ENCODE peak calls at places on chromosomes 7 and 10, in nine cellular contexts. One of them, this sample, is unnamed.
A peak's percentile ranks its signal among the peaks of the same experiment; 100 is the strongest.

GRCh38 chr10:58326967-58327381 is 7.8 kb upstream of the UBE2D1 start:
- DNase-seq in mucosa of descending colon: no peak
- DNase-seq in H9: peak; percentile 67
- DNase-seq in endodermal cell: peak; percentile 72
- DNase-seq in PC-9: no peak
- DNase-seq in neural progenitor cell: no peak
- DNase-seq in MM.1S: no peak
- DNase-seq in fibroblast of lung: peak; percentile 61
- DNase-seq in psoas muscle: peak; percentile 63
- DNase-seq in this sample: peak; percentile 42

GRCh38 chr10:3655528-3655927 is 129.5 kb downstream of the KLF6 start:
- DNase-seq in psoas muscle: no peak
- DNase-seq in fibroblast of lung: no peak
- DNase-seq in mucosa of descending colon: peak; percentile 33
- DNase-seq in MM.1S: no peak
- DNase-seq in H9: no peak
- DNase-seq in PC-9: no peak
- DNase-seq in endodermal cell: no peak
- DNase-seq in neural progenitor cell: no peak
- DNase-seq in this sample: no peak

GRCh38 chr10:61639952-61640351 is 22.8 kb upstream of the CABCOCO1 start:
- DNase-seq in mucosa of descending colon: no peak
- DNase-seq in H9: no peak
- DNase-seq in psoas muscle: no peak
- DNase-seq in endodermal cell: no peak
- DNase-seq in neural progenitor cell: no peak
- DNase-seq in MM.1S: no peak
- DNase-seq in PC-9: no peak
- DNase-seq in fibroblast of lung: no peak
- DNase-seq in this sample: no peak

GRCh38 chr10:70323697-70324340 is 40.0 kb upstream of the NPFFR1 start:
- DNase-seq in fibroblast of lung: no peak
- DNase-seq in H9: peak; percentile 73
- DNase-seq in psoas muscle: no peak
- DNase-seq in MM.1S: no peak
- DNase-seq in endodermal cell: peak; percentile 80
- DNase-seq in mucosa of descending colon: no peak
- DNase-seq in PC-9: no peak
- DNase-seq in neural progenitor cell: peak; percentile 30
- DNase-seq in this sample: no peak

GRCh38 chr7:45145881-45146280 is 11.7 kb upstream of the RAMP3 start:
- DNase-seq in MM.1S: no peak
- DNase-seq in H9: peak; percentile 10
- DNase-seq in psoas muscle: no peak
- DNase-seq in mucosa of descending colon: no peak
- DNase-seq in neural progenitor cell: no peak
- DNase-seq in fibroblast of lung: no peak
- DNase-seq in endodermal cell: peak; percentile 22
- DNase-seq in PC-9: no peak
- DNase-seq in this sample: no peak

GRCh38 chr7:40526951-40527350 is 392.1 kb downstream of the SUGCT start:
- DNase-seq in psoas muscle: no peak
- DNase-seq in endodermal cell: no peak
- DNase-seq in neural progenitor cell: no peak
- DNase-seq in MM.1S: no peak
- DNase-seq in H9: no peak
- DNase-seq in mucosa of descending colon: no peak
- DNase-seq in fibroblast of lung: no peak
- DNase-seq in PC-9: no peak
- DNase-seq in this sample: no peak

GRCh38 chr10:85105614-85106013 is 777.2 kb downstream of the CCSER2 start:
- DNase-seq in MM.1S: no peak
- DNase-seq in H9: peak; percentile 72
- DNase-seq in PC-9: no peak
- DNase-seq in psoas muscle: no peak
- DNase-seq in mucosa of descending colon: no peak
- DNase-seq in neural progenitor cell: peak; percentile 26
- DNase-seq in endodermal cell: peak; percentile 80
- DNase-seq in fibroblast of lung: no peak
- DNase-seq in this sample: no peak

GRCh38 chr10:44416021-44416758 is 31.3 kb upstream of the CXCL12 start:
- DNase-seq in endodermal cell: no peak
- DNase-seq in PC-9: no peak
- DNase-seq in MM.1S: no peak
- DNase-seq in H9: peak; percentile 4
- DNase-seq in neural progenitor cell: no peak
- DNase-seq in fibroblast of lung: peak; percentile 49
- DNase-seq in mucosa of descending colon: no peak
- DNase-seq in psoas muscle: no peak
- DNase-seq in this sample: peak; percentile 29

GRCh38 chr10:104324931-104325330 is 13.3 kb downstream of the ITPRIP start:
- DNase-seq in H9: no peak
- DNase-seq in psoas muscle: no peak
- DNase-seq in mucosa of descending colon: no peak
- DNase-seq in endodermal cell: no peak
- DNase-seq in neural progenitor cell: no peak
- DNase-seq in fibroblast of lung: no peak
- DNase-seq in MM.1S: no peak
- DNase-seq in PC-9: no peak
- DNase-seq in this sample: no peak

GRCh38 chr7:17030559-17030958 is 148.8 kb upstream of the AGR3 start:
- DNase-seq in MM.1S: peak; percentile 12
- DNase-seq in PC-9: no peak
- DNase-seq in fibroblast of lung: no peak
- DNase-seq in psoas muscle: no peak
- DNase-seq in endodermal cell: no peak
- DNase-seq in neural progenitor cell: no peak
- DNase-seq in mucosa of descending colon: no peak
- DNase-seq in H9: no peak
- DNase-seq in this sample: no peak

GRCh38 chr10:133166828-133167692 is 7.0 kb downstream of the KNDC1 start:
- DNase-seq in psoas muscle: no peak
- DNase-seq in neural progenitor cell: no peak
- DNase-seq in MM.1S: no peak
- DNase-seq in fibroblast of lung: no peak
- DNase-seq in PC-9: no peak
- DNase-seq in mucosa of descending colon: no peak
- DNase-seq in H9: no peak
- DNase-seq in endodermal cell: no peak
- DNase-seq in this sample: no peak

GRCh38 chr10:11612004-11613001 is 853 bp upstream of the USP6NL start:
- DNase-seq in endodermal cell: no peak
- DNase-seq in fibroblast of lung: no peak
- DNase-seq in mucosa of descending colon: no peak
- DNase-seq in MM.1S: no peak
- DNase-seq in psoas muscle: no peak
- DNase-seq in PC-9: peak; percentile 73
- DNase-seq in H9: no peak
- DNase-seq in neural progenitor cell: no peak
- DNase-seq in this sample: no peak

GRCh38 chr10:71338728-71339495 is 19.9 kb downstream of the SLC29A3 start:
- DNase-seq in H9: no peak
- DNase-seq in MM.1S: no peak
- DNase-seq in psoas muscle: no peak
- DNase-seq in fibroblast of lung: no peak
- DNase-seq in neural progenitor cell: no peak
- DNase-seq in mucosa of descending colon: no peak
- DNase-seq in endodermal cell: no peak
- DNase-seq in PC-9: peak; percentile 79
- DNase-seq in this sample: no peak

GRCh38 chr7:143013897-143014296 is 13.0 kb downstream of the OR9A2 start:
- DNase-seq in neural progenitor cell: no peak
- DNase-seq in psoas muscle: no peak
- DNase-seq in fibroblast of lung: peak; percentile 89
- DNase-seq in mucosa of descending colon: no peak
- DNase-seq in H9: no peak
- DNase-seq in endodermal cell: no peak
- DNase-seq in MM.1S: no peak
- DNase-seq in PC-9: no peak
- DNase-seq in this sample: no peak

DNA sequence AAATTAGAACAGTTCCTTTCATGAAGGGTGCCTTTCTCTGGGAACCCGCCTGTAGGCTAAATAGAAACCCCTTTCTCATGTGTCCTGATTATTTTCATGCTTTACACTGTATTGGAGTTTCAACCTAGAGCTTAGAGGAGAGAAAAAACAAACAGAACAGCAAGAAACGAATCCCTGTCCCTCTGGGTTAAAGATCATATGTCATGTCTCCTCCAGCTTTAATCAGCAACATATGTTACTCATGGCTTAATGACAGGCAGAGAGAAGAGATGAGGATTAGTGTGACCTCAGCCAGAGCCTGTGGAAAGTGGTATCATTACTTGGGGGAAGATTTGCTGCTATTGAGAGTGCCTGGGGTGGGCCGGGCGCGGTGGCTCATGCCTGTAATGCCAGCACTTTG is 32.1 kb downstream of the CRCP start:
- DNase-seq in PC-9: no peak
- DNase-seq in endodermal cell: no peak
- DNase-seq in H9: no peak
- DNase-seq in neural progenitor cell: no peak
- DNase-seq in mucosa of descending colon: no peak
- DNase-seq in fibroblast of lung: no peak
- DNase-seq in MM.1S: no peak
- DNase-seq in psoas muscle: no peak
- DNase-seq in this sample: no peak
- H3K4me1 ChIP-seq in PC-9: peaks cover 15% of the 10 kb centered on the region
- H3K4me1 ChIP-seq in endodermal cell: no peaks in the 10 kb centered on the region
- H3K4me1 ChIP-seq in H9: no peaks in the 10 kb centered on the region
- H3K4me1 ChIP-seq in neural progenitor cell: no peaks in the 10 kb centered on the region
- H3K4me1 ChIP-seq in mucosa of descending colon: peaks cover 10% of the 10 kb centered on the region
- H3K4me1 ChIP-seq in fibroblast of lung: peaks cover 24% of the 10 kb centered on the region
- H3K4me1 ChIP-seq in MM.1S: peaks cover 4% of the 10 kb centered on the region
- H3K4me1 ChIP-seq in psoas muscle: peaks cover 12% of the 10 kb centered on the region
- H3K4me1 ChIP-seq in this sample: peaks cover 33% of the 10 kb centered on the region

GRCh38 chr10:16585103-16585502 is 63.4 kb upstream of the C1QL3 start:
- DNase-seq in endodermal cell: no peak
- DNase-seq in neural progenitor cell: no peak
- DNase-seq in mucosa of descending colon: no peak
- DNase-seq in fibroblast of lung: no peak
- DNase-seq in H9: no peak
- DNase-seq in MM.1S: no peak
- DNase-seq in psoas muscle: no peak
- DNase-seq in PC-9: no peak
- DNase-seq in this sample: no peak
- TF ChIP-seq CTCF in endodermal cell: no peak
- TF ChIP-seq CTCF in neural progenitor cell: no peak
- TF ChIP-seq CTCF in mucosa of descending colon: no peak
- TF ChIP-seq CTCF in fibroblast of lung: no peak
- TF ChIP-seq CTCF in H9: no peak
- TF ChIP-seq CTCF in MM.1S: no peak
- TF ChIP-seq CTCF in psoas muscle: no peak
- TF ChIP-seq CTCF in PC-9: no peak
- TF ChIP-seq CTCF in this sample: no peak

GRCh38 chr10:38102889-38103288 is 8.8 kb downstream of the ZNF37A start:
- DNase-seq in mucosa of descending colon: no peak
- DNase-seq in H9: no peak
- DNase-seq in neural progenitor cell: no peak
- DNase-seq in endodermal cell: no peak
- DNase-seq in fibroblast of lung: no peak
- DNase-seq in MM.1S: no peak
- DNase-seq in psoas muscle: no peak
- DNase-seq in PC-9: no peak
- DNase-seq in this sample: no peak

DNA sequence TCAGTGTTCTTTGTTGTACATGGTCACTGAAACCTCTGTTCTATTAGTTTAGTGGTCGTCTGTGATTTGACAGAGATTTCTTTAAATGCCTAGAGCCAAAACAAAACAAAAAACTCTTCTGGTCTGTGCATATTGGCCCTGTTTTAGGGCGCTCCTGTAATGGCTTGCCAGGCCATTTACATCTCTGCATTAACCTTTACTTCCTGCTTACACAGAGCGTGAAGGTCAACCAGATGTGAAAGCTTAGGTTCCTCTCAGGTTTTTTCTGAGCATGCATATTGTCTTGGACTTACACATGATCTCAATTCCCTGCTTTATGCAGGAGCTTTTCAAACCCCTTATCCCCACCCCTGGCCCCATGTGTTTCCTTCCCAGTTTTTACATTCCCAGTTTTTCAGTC is 9.6 kb downstream of the ZNF37A start:
- DNase-seq in psoas muscle: no peak
- DNase-seq in mucosa of descending colon: no peak
- DNase-seq in H9: no peak
- DNase-seq in neural progenitor cell: no peak
- DNase-seq in fibroblast of lung: no peak
- DNase-seq in endodermal cell: no peak
- DNase-seq in MM.1S: no peak
- DNase-seq in PC-9: no peak
- DNase-seq in this sample: no peak
- H3K9me3 ChIP-seq in psoas muscle: peaks cover 61% of the 10 kb centered on the region
- H3K9me3 ChIP-seq in mucosa of descending colon: peaks cover 80% of the 10 kb centered on the region
- H3K9me3 ChIP-seq in H9: peaks cover 38% of the 10 kb centered on the region
- H3K9me3 ChIP-seq in neural progenitor cell: peaks cover 22% of the 10 kb centered on the region
- H3K9me3 ChIP-seq in fibroblast of lung: no peaks in the 10 kb centered on the region
- H3K9me3 ChIP-seq in endodermal cell: peaks cover 76% of the 10 kb centered on the region
- H3K9me3 ChIP-seq in MM.1S: no peaks in the 10 kb centered on the region
- H3K9me3 ChIP-seq in PC-9: peaks cover 4% of the 10 kb centered on the region
- H3K9me3 ChIP-seq in this sample: peaks cover 99% of the 10 kb centered on the region

DNA sequence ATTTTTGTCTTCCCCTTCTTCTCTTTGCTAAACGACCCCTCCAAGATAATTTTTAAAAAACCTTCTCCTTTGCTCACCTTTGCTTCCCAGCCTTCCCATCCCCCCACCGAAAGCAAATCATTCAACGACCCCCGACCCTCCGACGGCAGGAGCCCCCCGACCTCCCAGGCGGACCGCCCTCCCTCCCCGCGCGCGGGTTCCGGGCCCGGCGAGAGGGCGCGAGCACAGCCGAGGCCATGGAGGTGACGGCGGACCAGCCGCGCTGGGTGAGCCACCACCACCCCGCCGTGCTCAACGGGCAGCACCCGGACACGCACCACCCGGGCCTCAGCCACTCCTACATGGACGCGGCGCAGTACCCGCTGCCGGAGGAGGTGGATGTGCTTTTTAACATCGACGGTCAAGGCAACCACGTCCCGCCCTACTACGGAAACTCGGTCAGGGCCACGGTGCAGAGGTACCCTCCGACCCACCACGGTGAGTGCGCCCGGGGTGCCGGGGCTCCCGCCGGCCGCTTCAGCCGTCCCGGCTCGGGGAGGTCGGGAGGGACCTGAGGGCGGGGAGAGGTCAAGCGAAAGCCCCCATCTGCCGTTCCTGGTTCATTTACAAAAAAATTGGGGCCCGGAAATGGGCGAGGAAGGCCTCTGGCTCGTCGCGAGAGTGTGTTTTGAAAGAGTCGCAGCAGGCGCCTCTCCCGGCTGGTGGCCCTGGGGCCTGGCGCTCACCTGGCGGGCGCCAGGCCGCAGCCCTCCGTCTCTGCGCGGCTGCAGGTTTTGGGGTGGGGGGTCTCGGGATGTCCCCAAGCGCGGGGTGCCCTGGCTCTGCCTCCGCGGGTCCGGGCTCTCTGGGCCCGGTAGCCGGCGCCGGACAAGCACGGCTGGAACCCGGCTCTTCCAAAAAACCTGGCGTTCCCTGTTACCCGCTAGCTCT is 1.2 kb downstream of the GATA3 start:
- DNase-seq in endodermal cell: peak; percentile 77
- DNase-seq in mucosa of descending colon: peak; percentile 19
- DNase-seq in H9: no peak
- DNase-seq in psoas muscle: no peak
- DNase-seq in neural progenitor cell: no peak
- DNase-seq in fibroblast of lung: no peak
- DNase-seq in MM.1S: no peak
- DNase-seq in PC-9: no peak
- DNase-seq in this sample: no peak
- H3K4me1 ChIP-seq in endodermal cell: peaks cover 19% of the 10 kb centered on the region
- H3K4me1 ChIP-seq in mucosa of descending colon: peaks cover 38% of the 10 kb centered on the region
- H3K4me1 ChIP-seq in H9: peaks cover 11% of the 10 kb centered on the region
- H3K4me1 ChIP-seq in psoas muscle: peaks cover 26% of the 10 kb centered on the region
- H3K4me1 ChIP-seq in neural progenitor cell: peaks cover 54% of the 10 kb centered on the region
- H3K4me1 ChIP-seq in fibroblast of lung: peaks cover 5% of the 10 kb centered on the region
- H3K4me1 ChIP-seq in MM.1S: no peaks in the 10 kb centered on the region
- H3K4me1 ChIP-seq in PC-9: no peaks in the 10 kb centered on the region
- H3K4me1 ChIP-seq in this sample: peaks cover 77% of the 10 kb centered on the region

This sample was measured in heart right ventricle.